ENCODE peak calls at places on chromosomes 1 and 21, in seven cellular contexts. One of them, this sample, is unnamed.

GRCh38 chr1:153860285-153860684 is 62.5 kb downstream of the GATAD2B start:
- DNase-seq in SJCRH30: no peak
- DNase-seq in tibial nerve: no peak
- DNase-seq in PC-9: no peak
- DNase-seq in A549: no peak
- DNase-seq in uterus: no peak
- DNase-seq in ovary: no peak
- DNase-seq in this sample: no peak

GRCh38 chr1:182301467-182302198 is 90.0 kb downstream of the GLUL start:
- DNase-seq in A549: no peak
- DNase-seq in uterus: no peak
- DNase-seq in PC-9: peak; percentile 52
- DNase-seq in ovary: peak; percentile 26
- DNase-seq in SJCRH30: peak; percentile 76
- DNase-seq in tibial nerve: no peak
- DNase-seq in this sample: no peak

GRCh38 chr21:39484711-39485264 is 33.0 kb downstream of the SH3BGR start:
- DNase-seq in SJCRH30: no peak
- DNase-seq in tibial nerve: no peak
- DNase-seq in A549: no peak
- DNase-seq in uterus: no peak
- DNase-seq in ovary: no peak
- DNase-seq in PC-9: no peak
- DNase-seq in this sample: no peak

GRCh38 chr1:198156745-198157240 is at the start of gene NEK7:
- DNase-seq in uterus: peak; percentile 78
- DNase-seq in A549: peak; percentile 82
- DNase-seq in SJCRH30: peak; percentile 82
- DNase-seq in PC-9: peak; percentile 68
- DNase-seq in tibial nerve: peak; percentile 76
- DNase-seq in ovary: peak; percentile 79
- DNase-seq in this sample: peak; percentile 89

GRCh38 chr1:41882496-41882895 is 36.2 kb downstream of the HIVEP3 start:
- DNase-seq in A549: no peak
- DNase-seq in uterus: no peak
- DNase-seq in PC-9: no peak
- DNase-seq in SJCRH30: no peak
- DNase-seq in tibial nerve: no peak
- DNase-seq in ovary: no peak
- DNase-seq in this sample: no peak

GRCh38 chr1:246782120-246782900 is 58.1 kb downstream of the SCCPDH start:
- DNase-seq in tibial nerve: peak; percentile 31
- DNase-seq in ovary: peak; percentile 66
- DNase-seq in uterus: no peak
- DNase-seq in PC-9: no peak
- DNase-seq in SJCRH30: peak; percentile 99
- DNase-seq in A549: no peak
- DNase-seq in this sample: no peak

GRCh38 chr1:229880271-229881170 is 186.5 kb upstream of the GALNT2 start:
- DNase-seq in uterus: no peak
- DNase-seq in A549: no peak
- DNase-seq in ovary: no peak
- DNase-seq in SJCRH30: no peak
- DNase-seq in PC-9: no peak
- DNase-seq in tibial nerve: no peak
- DNase-seq in this sample: no peak

GRCh38 chr1:180151508-180151907 is 3.2 kb upstream of the QSOX1 start:
- DNase-seq in SJCRH30: no peak
- DNase-seq in PC-9: peak; percentile 93
- DNase-seq in uterus: no peak
- DNase-seq in tibial nerve: no peak
- DNase-seq in A549: peak; percentile 41
- DNase-seq in ovary: no peak
- DNase-seq in this sample: no peak

GRCh38 chr21:35559128-35559831 is 501.0 kb downstream of the SETD4 start:
- DNase-seq in ovary: no peak
- DNase-seq in PC-9: no peak
- DNase-seq in uterus: no peak
- DNase-seq in tibial nerve: no peak
- DNase-seq in SJCRH30: peak; percentile 75
- DNase-seq in A549: no peak
- DNase-seq in this sample: peak; percentile 63

GRCh38 chr1:211928222-211928856 is 97.8 kb upstream of the LPGAT1 start:
- DNase-seq in uterus: no peak
- DNase-seq in A549: no peak
- DNase-seq in ovary: no peak
- DNase-seq in SJCRH30: no peak
- DNase-seq in PC-9: peak; percentile 97
- DNase-seq in tibial nerve: no peak
- DNase-seq in this sample: no peak

DNA sequence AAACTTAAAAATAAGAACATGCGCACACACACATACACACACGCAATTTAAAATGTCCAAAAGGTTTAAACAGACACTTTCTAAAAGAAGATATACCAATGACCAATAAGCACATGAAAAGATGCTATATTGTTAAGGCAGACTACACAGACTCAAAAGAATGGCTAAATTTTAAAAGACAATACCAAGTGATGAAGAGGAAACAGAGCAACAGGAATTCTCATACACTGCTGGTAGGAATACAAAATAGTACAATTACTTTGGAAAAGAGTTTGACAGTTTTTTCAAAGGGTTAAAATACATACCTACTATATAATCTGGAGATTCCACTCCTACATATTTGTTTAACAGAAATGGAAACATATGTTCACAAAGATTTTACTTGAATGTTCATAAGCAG is 239.6 kb upstream of the SAMSN1 start:
- DNase-seq in SJCRH30: no peak
- DNase-seq in ovary: no peak
- DNase-seq in tibial nerve: no peak
- DNase-seq in uterus: no peak
- DNase-seq in PC-9: no peak
- DNase-seq in A549: no peak
- DNase-seq in this sample: no peak
- H3K27ac ChIP-seq in SJCRH30: no peak overlapping the region
- H3K27ac ChIP-seq in ovary: no peak overlapping the region
- H3K27ac ChIP-seq in tibial nerve: no peak overlapping the region
- H3K27ac ChIP-seq in uterus: no peak overlapping the region
- H3K27ac ChIP-seq in PC-9: no peak overlapping the region
- H3K27ac ChIP-seq in A549: no peak overlapping the region
- H3K27ac ChIP-seq in this sample: no peak overlapping the region

DNA sequence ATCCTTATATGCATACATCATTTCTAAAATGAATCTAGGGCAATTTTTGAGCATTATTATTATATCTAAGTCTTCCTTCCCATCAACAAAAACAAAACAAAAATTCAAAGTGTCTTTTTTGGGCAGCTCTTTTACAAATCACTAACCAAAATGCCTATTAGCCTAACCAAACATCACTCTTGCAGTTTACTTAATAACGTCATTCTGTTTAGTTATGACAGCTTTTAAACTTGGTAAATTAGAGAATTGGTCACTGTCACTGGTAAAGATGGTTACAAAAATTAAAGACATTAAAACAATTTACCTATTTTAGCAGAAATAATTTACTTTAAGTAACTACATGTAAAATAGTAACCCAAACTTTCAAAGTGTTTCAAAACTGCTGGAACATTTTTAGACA is 2.8 kb downstream of the ARHGAP29 start:
- DNase-seq in PC-9: no peak
- DNase-seq in tibial nerve: no peak
- DNase-seq in uterus: no peak
- DNase-seq in ovary: no peak
- DNase-seq in SJCRH30: no peak
- DNase-seq in A549: no peak
- DNase-seq in this sample: no peak
- H3K4me1 ChIP-seq in PC-9: peaks cover 73% of the 10 kb centered on the region
- H3K4me1 ChIP-seq in tibial nerve: no peaks in the 10 kb centered on the region
- H3K4me1 ChIP-seq in uterus: no peaks in the 10 kb centered on the region
- H3K4me1 ChIP-seq in ovary: no peaks in the 10 kb centered on the region
- H3K4me1 ChIP-seq in SJCRH30: peaks cover 8% of the 10 kb centered on the region
- H3K4me1 ChIP-seq in A549: peaks cover 67% of the 10 kb centered on the region
- H3K4me1 ChIP-seq in this sample: peaks cover 6% of the 10 kb centered on the region

GRCh38 chr1:12528021-12528852 is 89.8 kb downstream of the DHRS3 start:
- DNase-seq in tibial nerve: peak; percentile 80
- DNase-seq in PC-9: peak; percentile 82
- DNase-seq in uterus: peak; percentile 50
- DNase-seq in A549: peak; percentile 61
- DNase-seq in SJCRH30: peak; percentile 28
- DNase-seq in ovary: peak; percentile 81
- DNase-seq in this sample: peak; percentile 91
- H3K27ac ChIP-seq in tibial nerve: no peak overlapping the region
- H3K27ac ChIP-seq in PC-9: peak overlapping the region; percentile 62
- H3K27ac ChIP-seq in uterus: no peak overlapping the region
- H3K27ac ChIP-seq in A549: peak overlapping the region; percentile 97
- H3K27ac ChIP-seq in SJCRH30: no peak overlapping the region
- H3K27ac ChIP-seq in ovary: no peak overlapping the region
- H3K27ac ChIP-seq in this sample: no peak overlapping the region

DNA sequence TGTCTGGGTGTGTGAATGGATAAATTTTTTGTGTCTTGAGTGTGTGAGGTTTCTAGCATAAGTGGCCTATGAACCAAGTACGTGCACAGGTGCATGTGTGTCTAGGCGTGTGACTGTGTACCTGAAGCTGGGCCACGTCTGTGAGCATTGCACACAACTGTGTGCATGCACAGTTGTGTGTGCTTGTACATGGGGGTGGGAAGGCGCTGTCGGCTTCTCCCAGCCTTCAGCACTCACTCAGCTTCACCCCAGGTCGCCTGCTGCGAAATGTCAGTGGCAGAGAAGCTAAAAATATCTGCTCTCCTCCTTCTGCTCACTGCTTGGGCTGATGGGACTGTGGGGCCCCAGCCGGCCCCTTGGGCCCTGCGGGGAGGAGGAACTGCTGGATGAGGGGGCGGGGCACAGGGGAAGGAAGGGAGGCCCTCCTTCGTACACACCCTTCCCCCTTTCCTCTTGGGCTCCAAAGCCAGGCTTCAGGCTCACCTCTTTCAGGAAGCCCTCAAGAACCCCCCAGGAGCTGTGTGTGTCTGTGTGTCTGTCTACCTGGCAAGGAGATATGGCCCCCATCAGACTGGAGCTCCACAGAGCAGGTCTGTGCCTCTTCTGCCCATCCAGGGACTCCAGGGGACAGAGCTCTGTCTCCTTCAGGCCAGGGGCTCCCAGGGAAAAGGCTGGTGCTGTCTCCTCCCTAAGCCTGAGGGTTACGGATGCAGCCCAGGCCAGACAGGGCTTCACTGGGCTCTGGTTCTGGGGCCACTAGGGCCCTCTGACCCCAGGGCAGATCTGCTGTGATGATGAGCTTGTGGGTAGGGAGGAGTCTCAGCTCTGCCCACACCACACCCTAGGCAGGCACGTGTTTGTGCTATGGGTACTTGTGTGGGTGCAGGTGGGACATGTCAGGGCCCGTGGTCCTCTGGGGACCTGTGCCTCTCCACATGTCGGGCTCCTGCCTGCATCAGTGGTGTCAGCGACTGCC is 35.6 kb upstream of the WASF2 start:
- DNase-seq in SJCRH30: peak; percentile 91
- DNase-seq in A549: no peak
- DNase-seq in ovary: peak; percentile 83
- DNase-seq in tibial nerve: no peak
- DNase-seq in uterus: peak; percentile 82
- DNase-seq in PC-9: no peak
- DNase-seq in this sample: peak; percentile 76
- H3K4me1 ChIP-seq in SJCRH30: peaks cover 68% of the 10 kb centered on the region
- H3K4me1 ChIP-seq in A549: peaks cover 26% of the 10 kb centered on the region
- H3K4me1 ChIP-seq in ovary: peaks cover 53% of the 10 kb centered on the region
- H3K4me1 ChIP-seq in tibial nerve: no peaks in the 10 kb centered on the region
- H3K4me1 ChIP-seq in uterus: peaks cover 50% of the 10 kb centered on the region
- H3K4me1 ChIP-seq in PC-9: no peaks in the 10 kb centered on the region
- H3K4me1 ChIP-seq in this sample: peaks cover 82% of the 10 kb centered on the region

DNA sequence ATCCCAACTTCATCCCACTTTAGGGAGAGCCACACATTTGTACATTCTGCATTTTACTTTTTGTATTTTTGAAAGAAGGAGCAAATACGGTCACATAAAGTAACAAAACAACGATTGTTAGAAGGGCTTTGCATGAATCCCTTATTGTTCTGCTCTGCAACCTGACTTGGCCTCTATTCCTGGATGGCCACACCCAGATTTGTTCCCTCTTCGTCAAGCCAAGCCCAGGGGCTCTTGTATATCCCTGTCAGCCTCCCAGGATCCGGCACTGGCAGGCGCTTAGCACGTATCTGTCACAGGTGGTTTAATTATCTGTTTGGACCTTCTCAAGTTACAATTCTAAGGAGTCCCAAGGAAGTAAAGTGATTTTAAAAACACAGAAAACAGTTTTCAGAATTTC is 28.0 kb downstream of the CRYAA start:
- DNase-seq in ovary: no peak
- DNase-seq in tibial nerve: peak; percentile 16
- DNase-seq in A549: no peak
- DNase-seq in uterus: no peak
- DNase-seq in SJCRH30: peak; percentile 15
- DNase-seq in PC-9: peak; percentile 55
- DNase-seq in this sample: no peak
- H3K27ac ChIP-seq in ovary: no peak overlapping the region
- H3K27ac ChIP-seq in tibial nerve: no peak overlapping the region
- H3K27ac ChIP-seq in A549: no peak overlapping the region
- H3K27ac ChIP-seq in uterus: no peak overlapping the region
- H3K27ac ChIP-seq in SJCRH30: no peak overlapping the region
- H3K27ac ChIP-seq in PC-9: peak overlapping the region; percentile 18
- H3K27ac ChIP-seq in this sample: no peak overlapping the region

GRCh38 chr1:156483397-156483796 is 17.2 kb downstream of the MEF2D start:
- DNase-seq in tibial nerve: no peak
- DNase-seq in A549: no peak
- DNase-seq in uterus: no peak
- DNase-seq in SJCRH30: no peak
- DNase-seq in ovary: no peak
- DNase-seq in PC-9: peak; percentile 24
- DNase-seq in this sample: no peak
- H3K4me1 ChIP-seq in tibial nerve: no peaks in the 10 kb centered on the region
- H3K4me1 ChIP-seq in A549: peaks cover 15% of the 10 kb centered on the region
- H3K4me1 ChIP-seq in uterus: peaks cover 15% of the 10 kb centered on the region
- H3K4me1 ChIP-seq in SJCRH30: peaks cover under 1% of the 10 kb centered on the region
- H3K4me1 ChIP-seq in ovary: peaks cover under 1% of the 10 kb centered on the region
- H3K4me1 ChIP-seq in PC-9: peaks cover 12% of the 10 kb centered on the region
- H3K4me1 ChIP-seq in this sample: peaks cover 55% of the 10 kb centered on the region

DNA sequence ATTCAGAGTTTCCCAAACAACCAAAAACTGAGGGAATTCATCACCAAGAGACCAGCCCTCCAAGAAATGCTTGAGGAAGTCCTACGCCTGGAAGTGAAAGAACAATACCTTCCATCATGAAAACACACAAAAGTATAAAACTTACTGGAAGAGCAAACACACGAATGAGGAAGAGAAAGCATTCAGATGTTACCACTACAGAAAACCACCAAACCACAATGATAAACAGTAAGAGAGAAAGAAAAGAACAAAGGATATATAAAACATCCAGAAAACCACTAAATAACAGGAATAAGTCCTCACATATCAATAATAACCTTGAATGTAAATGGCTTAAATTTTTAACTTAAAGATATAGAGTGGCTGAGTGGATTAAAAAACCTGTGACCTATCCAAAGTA is 58.5 kb upstream of the BCL10 start:
- DNase-seq in A549: no peak
- DNase-seq in PC-9: no peak
- DNase-seq in SJCRH30: no peak
- DNase-seq in ovary: no peak
- DNase-seq in uterus: no peak
- DNase-seq in tibial nerve: no peak
- DNase-seq in this sample: no peak
- H3K27ac ChIP-seq in A549: no peak overlapping the region
- H3K27ac ChIP-seq in PC-9: no peak overlapping the region
- H3K27ac ChIP-seq in SJCRH30: no peak overlapping the region
- H3K27ac ChIP-seq in ovary: no peak overlapping the region
- H3K27ac ChIP-seq in uterus: no peak overlapping the region
- H3K27ac ChIP-seq in tibial nerve: no peak overlapping the region
- H3K27ac ChIP-seq in this sample: no peak overlapping the region